ENCODE peak calls at places on chromosomes 5 and 9, in seven cellular contexts. R is fibroblast of mammary gland, B is brain microvascular endothelial cell, E is SK-N-SH, H is keratinocyte, F is A673, D is adipocyte. N is an unnamed sample.

GRCh38 chr9:86126998-86127972 is 27.9 kb upstream of the GOLM1 start:
- DNase-seq in R (peak), B (peak), E (peak), H (peak), F (peak), D (peak), N (peak)

GRCh38 chr9:96436063-96436455 is 13.9 kb upstream of the HABP4 start:
- DNase-seq in R (no peak), B (no peak), E (no peak), H (no peak), F (no peak), D (no peak), N (no peak)

GRCh38 chr9:80492221-80492620 is 920.5 kb downstream of the TLE4 start:
- DNase-seq in R (no peak), B (peak), E (no peak), H (no peak), F (no peak), D (no peak), N (no peak)

GRCh38 chr9:128634651-128635262 is 21.9 kb downstream of the DYNC2I2 start:
- DNase-seq in R (no peak), B (no peak), E (peak), H (no peak), F (no peak), D (no peak), N (no peak)

GRCh38 chr5:150208187-150209015 is 18.5 kb downstream of the SLC6A7 start:
- DNase-seq in R (peak), B (peak), E (no peak), H (peak), F (no peak), D (peak), N (no peak)

GRCh38 chr9:110148868-110149267 is 59.1 kb downstream of the C9orf152 start:
- DNase-seq in R (peak), B (peak), E (no peak), H (no peak), F (no peak), D (no peak), N (no peak)

GRCh38 chr5:177469750-177470525 is 3.5 kb downstream of the DBN1 start:
- DNase-seq in R (no peak), B (no peak), E (no peak), H (no peak), F (no peak), D (no peak), N (no peak)

GRCh38 chr5:163245584-163245983 is 191.8 kb upstream of the CCNG1 start:
- DNase-seq in R (no peak), B (no peak), E (no peak), H (no peak), F (no peak), D (no peak), N (no peak)

GRCh38 chr5:88884435-88884877 is 1.5 kb upstream of the MEF2C start:
- DNase-seq in R (peak), B (no peak), E (peak), H (no peak), F (no peak), D (no peak), N (no peak)

GRCh38 chr9:133715866-133716563 is 22.1 kb downstream of the SARDH start:
- DNase-seq in R (peak), B (peak), E (peak), H (no peak), F (peak), D (no peak), N (no peak)

GRCh38 chr5:76326559-76327351 is 76.3 kb upstream of the IQGAP2 start:
- DNase-seq in R (no peak), B (no peak), E (no peak), H (no peak), F (peak), D (no peak), N (no peak)

GRCh38 chr9:124621371-124622328 is 114.5 kb upstream of the NR5A1 start:
- DNase-seq in R (peak), B (peak), E (no peak), H (no peak), F (no peak), D (peak), N (no peak)

GRCh38 chr5:109506556-109506955 is 96.8 kb upstream of the PJA2 start:
- DNase-seq in R (no peak), B (no peak), E (no peak), H (no peak), F (no peak), D (no peak), N (no peak)

GRCh38 chr9:137579259-137579604 is 507 bp upstream of the DPH7 start:
- DNase-seq in R (no peak), B (no peak), E (no peak), H (no peak), F (no peak), D (no peak), N (no peak)

GRCh38 chr9:563200-563599 is 278.3 kb upstream of the DMRT1 start:
- DNase-seq in R (no peak), B (no peak), E (no peak), H (no peak), F (no peak), D (no peak), N (no peak)

GRCh38 chr5:17217421-17218352 is at the start of gene BASP1:
- DNase-seq in R (peak), B (peak), E (peak), H (no peak), F (peak), D (peak), N (no peak)

GRCh38 chr5:136701191-136701590 is 335.8 kb upstream of the TRPC7 start:
- DNase-seq in R (no peak), B (no peak), E (no peak), H (no peak), F (no peak), D (no peak), N (no peak)

GRCh38 chr5:157505496-157505895 is 45.5 kb downstream of the NIPAL4 start:
- DNase-seq in R (no peak), B (no peak), E (no peak), H (no peak), F (no peak), D (no peak), N (no peak)

GRCh38 chr5:58891072-58891970 is 308.4 kb downstream of the RAB3C start:
- DNase-seq in R (peak), B (peak), E (peak), H (peak), F (peak), D (peak), N (no peak)

GRCh38 chr9:112166176-112167140 is 8.6 kb downstream of the SUSD1 start:
- DNase-seq in R (peak), B (no peak), E (no peak), H (no peak), F (no peak), D (peak), N (no peak)

GRCh38 chr9:7324031-7324654 is 475.4 kb downstream of the DMAC1 start:
- DNase-seq in R (peak), B (no peak), E (no peak), H (no peak), F (peak), D (no peak), N (no peak)

GRCh38 chr5:143892908-143893307 is 80.9 kb downstream of the HMHB1 start:
- DNase-seq in R (no peak), B (no peak), E (no peak), H (no peak), F (no peak), D (no peak), N (no peak)

GRCh38 chr9:91374939-91375338 is 13.2 kb upstream of the AUH start:
- DNase-seq in R (peak), B (peak), E (no peak), H (no peak), F (peak), D (peak), N (no peak)

GRCh38 chr5:109413463-109413862 is 3.7 kb upstream of the PJA2 start:
- DNase-seq in R (peak), B (peak), E (no peak), H (no peak), F (peak), D (peak), N (no peak)

GRCh38 chr5:157253547-157253946 is 12.4 kb upstream of the CYFIP2 start:
- DNase-seq in R (peak), B (peak), E (peak), H (no peak), F (peak), D (peak), N (no peak)

GRCh38 chr5:127830157-127830556 is 127.0 kb downstream of the CCDC192 start:
- DNase-seq in R (no peak), B (peak), E (no peak), H (no peak), F (no peak), D (no peak), N (no peak)

GRCh38 chr9:23663536-23663935 is 162.5 kb downstream of the ELAVL2 start:
- DNase-seq in R (no peak), B (no peak), E (peak), H (no peak), F (no peak), D (peak), N (no peak)

GRCh38 chr5:76583163-76584047 is 39.8 kb downstream of the F2RL2 start:
- DNase-seq in R (peak), B (no peak), E (no peak), H (no peak), F (peak), D (peak), N (no peak)

GRCh38 chr5:138721979-138722378 is 31.2 kb upstream of the CTNNA1 start:
- DNase-seq in R (no peak), B (no peak), E (no peak), H (no peak), F (no peak), D (no peak), N (no peak)

GRCh38 chr5:174426388-174426787 is 298.0 kb upstream of the MSX2 start:
- DNase-seq in R (no peak), B (no peak), E (no peak), H (no peak), F (peak), D (no peak), N (no peak)

GRCh38 chr5:140261403-140262171 is 41.3 kb downstream of the PFDN1 start:
- DNase-seq in R (peak), B (peak), E (no peak), H (no peak), F (peak), D (peak), N (no peak)

DNA sequence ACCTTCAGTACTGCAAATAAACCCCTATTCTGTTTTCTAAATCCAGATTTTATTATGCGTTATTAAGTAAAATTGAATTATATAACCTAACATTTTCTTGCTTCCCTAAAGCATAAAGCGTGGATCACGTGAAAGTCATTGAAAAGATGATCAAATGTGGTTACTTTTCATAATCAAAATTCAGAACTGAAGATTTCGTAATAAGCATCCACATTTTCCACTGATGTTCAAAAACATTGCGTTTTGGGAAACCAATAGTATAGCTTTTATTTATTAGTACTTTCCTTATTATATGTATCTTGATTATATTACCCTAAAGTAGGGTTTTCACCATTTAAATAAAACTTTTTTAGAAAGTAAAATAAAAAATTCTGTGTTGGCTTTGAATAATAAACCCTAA is 1.8 kb downstream of the SLF1 start:
- DNase-seq in R (no peak), B (no peak), E (no peak), H (no peak), F (no peak), D (no peak), N (no peak)
- H3K4me3 ChIP-seq in R (no peak), B (no peak), E (no peak), H (no peak), F (no peak), D (no peak), N (peak)

GRCh38 chr5:56128166-56128565 is 105.0 kb downstream of the ANKRD55 start:
- DNase-seq in R (no peak), B (no peak), E (no peak), H (no peak), F (no peak), D (no peak), N (no peak)

GRCh38 chr5:56119050-56119449 is 114.1 kb downstream of the ANKRD55 start:
- DNase-seq in R (no peak), B (no peak), E (no peak), H (no peak), F (no peak), D (no peak), N (no peak)

GRCh38 chr5:56124885-56125250 is 108.3 kb downstream of the ANKRD55 start:
- DNase-seq in R (no peak), B (no peak), E (no peak), H (no peak), F (no peak), D (peak), N (no peak)

GRCh38 chr5:56126487-56127179 is 106.5 kb downstream of the ANKRD55 start:
- DNase-seq in R (peak), B (peak), E (peak), H (no peak), F (no peak), D (no peak), N (no peak)

DNA sequence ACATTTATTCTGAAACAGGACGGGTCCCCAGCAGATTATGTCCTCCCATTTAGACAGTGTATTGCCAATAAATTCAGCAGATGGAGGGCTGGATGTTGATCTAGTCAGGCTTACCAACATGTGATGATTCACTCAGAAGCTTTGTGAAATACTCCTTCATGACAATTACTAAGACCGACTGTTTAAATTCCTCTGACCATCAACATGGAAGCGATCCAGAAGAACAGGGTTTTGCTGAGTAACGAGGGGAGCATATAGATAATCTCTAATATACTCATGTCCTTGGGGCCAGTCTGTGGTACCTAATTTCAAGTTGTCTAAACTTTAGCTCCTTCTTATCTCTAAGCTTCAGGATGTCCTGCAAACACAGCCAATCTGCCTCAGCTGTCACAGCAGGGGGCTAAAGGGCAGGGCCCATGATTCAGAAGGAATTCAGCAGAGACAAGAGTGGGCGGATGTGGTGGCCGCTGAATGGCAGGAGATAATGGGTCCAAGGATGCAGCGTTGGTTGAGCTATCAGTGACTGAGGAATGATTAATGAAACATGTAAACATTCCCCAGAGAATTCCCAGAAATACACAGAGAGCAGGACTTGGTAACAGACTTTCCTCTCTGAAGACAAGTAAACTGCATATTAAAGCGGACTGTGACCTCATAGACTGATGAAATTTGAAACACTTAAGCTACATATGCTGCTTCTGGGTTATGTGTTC is 109.4 kb downstream of the ANKRD55 start:
- DNase-seq in R (peak), B (peak), E (no peak), H (peak), F (peak), D (peak), N (no peak)
- H3K4me3 ChIP-seq in R (no peak), B (no peak), E (no peak), H (no peak), F (no peak), D (peak), N (no peak)

GRCh38 chr5:128962211-128962610 is 3.1 kb upstream of the SLC27A6 start:
- DNase-seq in R (no peak), B (no peak), E (no peak), H (no peak), F (no peak), D (no peak), N (no peak)
- H3K4me3 ChIP-seq in R (no peak), B (no peak), E (no peak), H (no peak), F (no peak), D (no peak), N (no peak)

DNA sequence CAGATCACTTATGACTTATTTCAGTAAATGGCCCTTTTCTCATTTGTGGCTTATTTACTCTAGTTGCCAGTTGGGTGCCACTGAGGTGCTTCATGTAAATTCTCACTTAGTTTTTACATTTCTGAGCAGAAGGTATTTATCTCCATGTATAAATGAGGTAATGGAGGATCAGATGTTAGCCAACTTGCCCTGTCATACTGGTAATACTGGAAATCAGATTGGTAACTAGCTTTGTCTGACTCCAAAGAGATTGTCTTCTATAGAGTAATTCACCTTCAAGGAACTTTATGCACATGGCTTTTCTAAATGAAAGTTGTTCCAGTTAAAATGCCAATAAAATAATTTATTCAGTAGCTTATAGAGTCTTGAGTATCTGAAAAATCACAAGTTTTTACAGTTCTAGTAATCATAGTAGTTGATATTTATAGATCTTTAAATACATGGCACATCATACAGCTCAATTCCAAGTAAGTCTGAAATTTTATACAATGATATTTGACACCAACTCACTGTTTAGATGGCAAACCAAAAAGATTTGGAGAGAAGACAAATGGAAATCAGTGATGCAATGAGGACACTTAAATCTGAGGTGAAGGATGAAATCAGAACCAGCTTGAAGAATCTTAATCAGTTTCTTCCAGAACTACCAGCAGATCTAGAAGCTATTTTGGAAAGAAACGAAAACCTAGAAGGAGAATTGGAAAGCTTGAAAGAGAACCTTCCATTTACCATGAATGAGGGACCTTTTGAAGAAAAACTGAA is 28.8 kb downstream of the RAB14 start:
- DNase-seq in R (no peak), B (no peak), E (no peak), H (no peak), F (no peak), D (peak), N (no peak)
- H3K4me3 ChIP-seq in R (no peak), B (no peak), E (no peak), H (no peak), F (no peak), D (no peak), N (no peak)

GRCh38 chr5:2556375-2556966 is 195.0 kb downstream of the IRX2 start:
- DNase-seq in R (no peak), B (no peak), E (no peak), H (no peak), F (no peak), D (no peak), N (no peak)
- H3K4me3 ChIP-seq in R (no peak), B (no peak), E (no peak), H (no peak), F (no peak), D (no peak), N (no peak)

GRCh38 chr9:131854906-131855504 is 115.1 kb upstream of the RAPGEF1 start:
- DNase-seq in R (peak), B (no peak), E (peak), H (no peak), F (no peak), D (peak), N (no peak)
- H3K4me3 ChIP-seq in R (no peak), B (no peak), E (no peak), H (no peak), F (no peak), D (peak), N (no peak)

GRCh38 chr9:93058357-93059096 is at the start of gene SUSD3:
- DNase-seq in R (peak), B (no peak), E (peak), H (no peak), F (peak), D (no peak), N (no peak)

GRCh38 chr9:93057024-93057702 is 1.3 kb upstream of the SUSD3 start:
- DNase-seq in R (no peak), B (no peak), E (no peak), H (no peak), F (no peak), D (no peak), N (no peak)

GRCh38 chr9:93059960-93060591 is 1.6 kb downstream of the SUSD3 start:
- DNase-seq in R (no peak), B (no peak), E (no peak), H (no peak), F (no peak), D (no peak), N (no peak)

GRCh38 chr9:93059097-93059959 is 827 bp downstream of the SUSD3 start:
- DNase-seq in R (no peak), B (no peak), E (no peak), H (no peak), F (no peak), D (no peak), N (no peak)

DNA sequence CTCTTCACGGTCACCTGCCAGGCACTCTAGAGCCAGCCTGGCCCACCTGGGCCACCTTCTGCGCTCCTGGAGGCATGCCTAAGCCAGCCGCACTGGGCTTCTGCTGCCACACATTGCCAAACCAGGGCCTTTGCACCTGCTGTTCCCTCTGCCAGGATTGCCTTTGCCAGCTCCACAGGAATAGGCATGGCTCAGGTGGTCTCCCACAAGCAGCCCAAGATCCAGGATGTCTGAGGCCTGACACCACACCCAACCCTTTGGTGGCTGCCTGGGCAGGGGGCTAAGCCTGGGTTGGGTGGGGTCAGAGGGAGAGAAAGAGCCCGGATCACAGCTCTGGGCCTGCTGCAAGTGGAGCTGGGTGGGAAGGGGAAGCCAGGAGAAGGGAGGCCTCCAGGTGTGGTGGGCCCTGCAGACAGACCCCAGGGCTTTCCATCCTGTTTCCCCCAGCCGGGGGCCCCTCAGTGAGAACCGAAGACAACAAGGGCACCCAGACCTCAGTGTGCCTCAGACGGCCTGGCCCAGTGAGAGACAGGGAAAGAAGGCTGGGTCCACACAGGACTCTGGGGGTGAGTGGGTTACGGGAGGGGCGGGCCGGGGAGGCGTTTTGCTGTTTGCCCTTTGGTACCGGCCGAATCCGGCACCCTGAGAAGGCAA is 671 bp upstream of the SUSD3 start:
- DNase-seq in R (no peak), B (no peak), E (no peak), H (no peak), F (no peak), D (no peak), N (no peak)
- H3K4me3 ChIP-seq in R (no peak), B (no peak), E (no peak), H (no peak), F (no peak), D (no peak), N (no peak)

DNA sequence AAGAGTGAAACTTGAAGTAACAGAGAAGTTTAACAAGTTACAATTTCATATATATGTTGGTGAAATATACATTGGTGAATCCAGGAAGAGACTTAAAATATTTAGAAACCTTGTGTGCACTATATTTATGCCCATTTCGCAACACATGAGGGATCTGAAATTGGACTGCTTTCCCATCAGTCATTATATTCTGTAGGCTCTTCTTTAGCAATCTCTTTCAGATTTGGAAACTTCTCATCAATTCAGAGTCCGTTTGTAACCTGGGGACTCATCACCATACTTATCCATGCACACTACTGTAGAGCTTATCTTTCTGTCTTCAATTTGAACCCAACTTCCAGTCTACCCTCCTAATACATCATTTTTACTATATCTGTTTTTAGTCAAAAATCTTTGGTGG is 2.2 kb downstream of the ITGA1 start:
- DNase-seq in R (no peak), B (no peak), E (no peak), H (no peak), F (no peak), D (peak), N (no peak)
- H3K4me3 ChIP-seq in R (no peak), B (no peak), E (peak), H (no peak), F (no peak), D (peak), N (no peak)